ENCODE peak calls at places on chromosomes 11 and 22, in five cellular contexts. F, H, Z, I and L are unnamed samples.

GRCh38 chr11:11555228-11555627 is 66.6 kb downstream of the GALNT18 start:
- DNase-seq in H (no peak), Z (no peak), I (no peak), F (no peak), L (no peak)

GRCh38 chr11:8296203-8296602 is 32.5 kb upstream of the LMO1 start:
- DNase-seq in H (no peak), I (no peak), F (no peak), Z (no peak), L (no peak)

GRCh38 chr11:57313788-57314135 is 11.0 kb downstream of the TNKS1BP1 start:
- DNase-seq in H (no peak), I (no peak), F (no peak), Z (no peak), L (no peak)

GRCh38 chr22:41589260-41589600 is 410 bp downstream of the PMM1 start:
- DNase-seq in I (no peak), Z (no peak), H (peak), F (no peak), L (no peak)

GRCh38 chr22:25987948-25988347 is 181.3 kb upstream of the SEZ6L start:
- DNase-seq in Z (no peak), I (no peak), F (no peak), H (peak), L (no peak)

GRCh38 chr11:83600656-83601055 is 314.5 kb upstream of the CCDC90B start:
- DNase-seq in F (no peak), H (no peak), I (no peak), Z (no peak), L (no peak)

GRCh38 chr11:36240178-36240577 is 49.0 kb downstream of the COMMD9 start:
- DNase-seq in H (no peak), I (no peak), F (no peak), Z (no peak), L (no peak)

GRCh38 chr11:128796275-128796674 is 70.8 kb downstream of the KCNJ1 start:
- DNase-seq in I (no peak), Z (no peak), F (no peak), H (peak), L (no peak)

GRCh38 chr11:70531281-70532065 is 133.1 kb downstream of the CTTN start:
- DNase-seq in H (no peak), I (no peak), Z (no peak), F (no peak), L (peak)

GRCh38 chr11:55658031-55658573 is 3.9 kb upstream of the OR4C6 start:
- DNase-seq in H (peak), Z (no peak), I (no peak), F (no peak), L (no peak)